ENCODE peak calls at places on chromosomes 3 and 15, in seven cellular contexts. F is choroid plexus epithelial cell; V is prostate gland; C is brain microvascular endothelial cell; K is breast epithelium; B is ovary; H is CD8-positive, alpha-beta T cell. A is an unnamed sample.

GRCh38 chr3:158097571-158098553 is 8.4 kb downstream of the SHOX2 start:
- DNase-seq in K (no peak), F (peak), V (peak), H (peak), B (peak), C (peak), A (peak)

GRCh38 chr15:100725121-100726069 is 123.0 kb downstream of the ASB7 start:
- DNase-seq in V (no peak), H (no peak), C (peak), B (no peak), K (no peak), F (peak), A (peak)

GRCh38 chr15:53918180-53919079 is 59.8 kb upstream of the UNC13C start:
- DNase-seq in H (no peak), C (no peak), V (no peak), B (no peak), F (no peak), K (no peak), A (no peak)

GRCh38 chr3:97230486-97230885 is 416.1 kb downstream of the EPHA6 start:
- DNase-seq in H (no peak), F (no peak), C (no peak), V (no peak), K (no peak), B (no peak), A (no peak)

GRCh38 chr3:55897573-55898224 is 410.6 kb upstream of the WNT5A start:
- DNase-seq in K (no peak), V (no peak), C (no peak), B (no peak), F (peak), H (no peak), A (no peak)

GRCh38 chr3:111668912-111669488 is 73.9 kb upstream of the ZBED2 start:
- DNase-seq in F (peak), K (no peak), H (no peak), V (no peak), B (no peak), C (no peak), A (peak)

GRCh38 chr3:146750196-146750595 is 145.1 kb upstream of the PLSCR5 start:
- DNase-seq in F (peak), H (no peak), K (no peak), B (no peak), C (no peak), V (no peak), A (peak)

GRCh38 chr3:8509961-8510360 is 8.3 kb downstream of the LMCD1 start:
- DNase-seq in B (no peak), F (peak), C (peak), H (no peak), V (no peak), K (no peak), A (peak)

GRCh38 chr3:73254062-73254461 is 192.6 kb downstream of the EBLN2 start:
- DNase-seq in H (no peak), C (no peak), F (no peak), V (no peak), B (no peak), K (no peak), A (no peak)

GRCh38 chr15:37794947-37795346 is 139.5 kb upstream of the TMCO5A start:
- DNase-seq in K (no peak), C (no peak), B (no peak), V (no peak), F (no peak), H (no peak), A (no peak)

GRCh38 chr15:82122754-82123400 is 77.1 kb upstream of the MEX3B start:
- DNase-seq in B (peak), K (no peak), F (peak), V (no peak), H (no peak), C (peak), A (peak)

GRCh38 chr3:145490088-145491055 is 670.6 kb downstream of the PLOD2 start:
- DNase-seq in V (no peak), F (no peak), B (no peak), K (no peak), C (no peak), H (no peak), A (no peak)

GRCh38 chr3:36494461-36495109 is 114.3 kb downstream of the STAC start:
- DNase-seq in F (peak), B (no peak), H (no peak), C (peak), V (no peak), K (no peak), A (peak)

GRCh38 chr3:137012097-137012501 is 54.3 kb downstream of the IL20RB start:
- DNase-seq in K (no peak), V (no peak), H (no peak), C (peak), F (peak), B (no peak), A (peak)

GRCh38 chr15:43896543-43896942 is 69.7 kb downstream of the WDR76 start:
- DNase-seq in C (no peak), H (no peak), K (no peak), B (no peak), F (no peak), V (no peak), A (no peak)

GRCh38 chr15:88257311-88257901 is 867 bp upstream of the NTRK3 start:
- DNase-seq in H (no peak), K (no peak), F (no peak), V (no peak), C (no peak), B (no peak), A (no peak)

GRCh38 chr3:59771760-59772159 is 721.9 kb upstream of the CFAP20DC start:
- DNase-seq in B (no peak), K (no peak), C (peak), V (no peak), F (peak), H (no peak), A (peak)

GRCh38 chr15:89367485-89368451 is 33.1 kb upstream of the POLG start:
- DNase-seq in K (no peak), F (no peak), V (no peak), C (no peak), B (no peak), H (no peak), A (no peak)

GRCh38 chr3:166011771-166012170 is 174.5 kb upstream of the BCHE start:
- DNase-seq in K (no peak), V (no peak), H (no peak), F (no peak), B (no peak), C (no peak), A (no peak)
- H3K4me3 ChIP-seq in K (no peak), V (no peak), H (no peak), F (no peak), B (no peak), C (no peak), A (no peak)

GRCh38 chr3:42732196-42732828 is 29.7 kb upstream of the HHATL start:
- DNase-seq in H (no peak), V (no peak), B (no peak), C (no peak), F (no peak), K (peak), A (no peak)

GRCh38 chr3:42733501-42734262 is 31.1 kb upstream of the HHATL start:
- DNase-seq in K (peak), V (no peak), B (no peak), C (no peak), F (no peak), H (no peak), A (no peak)

GRCh38 chr3:42734263-42734860 is 31.8 kb upstream of the HHATL start:
- DNase-seq in H (no peak), F (no peak), B (no peak), V (no peak), C (no peak), K (peak), A (no peak)

GRCh38 chr3:42731476-42732195 is 29.0 kb upstream of the HHATL start:
- DNase-seq in K (peak), F (no peak), V (no peak), C (no peak), H (no peak), B (no peak), A (no peak)

DNA sequence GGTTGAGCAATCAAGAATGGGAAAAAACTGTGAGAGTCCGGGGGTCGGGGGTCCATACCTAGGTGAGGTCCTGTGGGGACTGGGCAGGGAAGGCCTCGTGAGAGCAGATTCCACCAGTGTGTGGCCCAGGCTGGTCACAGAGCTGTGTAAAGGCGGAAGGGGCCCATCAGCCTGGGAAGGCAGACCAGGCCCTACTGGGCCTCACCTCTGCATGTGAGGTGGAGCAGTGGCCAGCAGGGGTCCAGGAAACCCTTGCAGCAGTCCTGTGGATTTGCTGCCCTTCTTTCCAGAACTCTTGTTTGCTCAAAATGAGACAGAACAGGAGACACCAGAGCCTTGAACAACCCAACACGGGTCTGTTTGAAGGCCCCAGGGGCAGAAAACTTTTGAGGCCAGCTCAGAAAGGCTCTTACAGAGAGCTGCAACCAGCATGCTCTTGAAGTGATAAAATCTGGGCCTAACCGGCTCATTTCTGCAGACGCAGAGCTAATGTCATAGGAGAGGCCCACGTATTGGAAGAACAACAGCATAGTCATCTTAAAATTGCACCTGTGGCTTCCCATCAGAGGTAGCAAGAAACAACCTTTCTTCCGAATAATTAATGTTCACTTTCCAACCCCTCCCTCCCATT is 30.3 kb upstream of the HHATL start:
- DNase-seq in F (peak), H (no peak), B (no peak), C (no peak), K (peak), V (no peak), A (no peak)
- TF ChIP-seq CTCF in F (peak), H (no peak), B (no peak), C (peak), K (no peak), V (no peak), A (peak)

GRCh38 chr3:151135548-151136337 is 50.3 kb downstream of the MED12L start:
- DNase-seq in K (no peak), H (no peak), B (no peak), F (no peak), C (no peak), V (no peak), A (no peak)
- H3K4me3 ChIP-seq in K (no peak), H (no peak), B (no peak), F (no peak), C (no peak), V (no peak), A (no peak)

GRCh38 chr3:133386876-133387275 is 13.0 kb upstream of the BFSP2 start:
- DNase-seq in K (no peak), B (no peak), H (no peak), C (no peak), F (peak), V (no peak), A (no peak)

GRCh38 chr3:133381346-133382109 is 18.3 kb upstream of the BFSP2 start:
- DNase-seq in K (no peak), V (no peak), C (no peak), F (no peak), B (no peak), H (no peak), A (no peak)

GRCh38 chr3:133383175-133383574 is 16.7 kb upstream of the BFSP2 start:
- DNase-seq in K (no peak), B (no peak), V (no peak), H (no peak), C (no peak), F (no peak), A (no peak)

GRCh38 chr3:133387341-133387740 is 12.5 kb upstream of the BFSP2 start:
- DNase-seq in C (no peak), K (no peak), F (peak), B (no peak), H (no peak), V (no peak), A (no peak)

GRCh38 chr3:133384331-133385027 is 15.4 kb upstream of the BFSP2 start:
- DNase-seq in B (peak), H (no peak), F (peak), V (peak), K (peak), C (peak), A (peak)
- TF ChIP-seq CTCF in B (peak), H (no peak), F (peak), V (peak), K (peak), C (peak), A (peak)

DNA sequence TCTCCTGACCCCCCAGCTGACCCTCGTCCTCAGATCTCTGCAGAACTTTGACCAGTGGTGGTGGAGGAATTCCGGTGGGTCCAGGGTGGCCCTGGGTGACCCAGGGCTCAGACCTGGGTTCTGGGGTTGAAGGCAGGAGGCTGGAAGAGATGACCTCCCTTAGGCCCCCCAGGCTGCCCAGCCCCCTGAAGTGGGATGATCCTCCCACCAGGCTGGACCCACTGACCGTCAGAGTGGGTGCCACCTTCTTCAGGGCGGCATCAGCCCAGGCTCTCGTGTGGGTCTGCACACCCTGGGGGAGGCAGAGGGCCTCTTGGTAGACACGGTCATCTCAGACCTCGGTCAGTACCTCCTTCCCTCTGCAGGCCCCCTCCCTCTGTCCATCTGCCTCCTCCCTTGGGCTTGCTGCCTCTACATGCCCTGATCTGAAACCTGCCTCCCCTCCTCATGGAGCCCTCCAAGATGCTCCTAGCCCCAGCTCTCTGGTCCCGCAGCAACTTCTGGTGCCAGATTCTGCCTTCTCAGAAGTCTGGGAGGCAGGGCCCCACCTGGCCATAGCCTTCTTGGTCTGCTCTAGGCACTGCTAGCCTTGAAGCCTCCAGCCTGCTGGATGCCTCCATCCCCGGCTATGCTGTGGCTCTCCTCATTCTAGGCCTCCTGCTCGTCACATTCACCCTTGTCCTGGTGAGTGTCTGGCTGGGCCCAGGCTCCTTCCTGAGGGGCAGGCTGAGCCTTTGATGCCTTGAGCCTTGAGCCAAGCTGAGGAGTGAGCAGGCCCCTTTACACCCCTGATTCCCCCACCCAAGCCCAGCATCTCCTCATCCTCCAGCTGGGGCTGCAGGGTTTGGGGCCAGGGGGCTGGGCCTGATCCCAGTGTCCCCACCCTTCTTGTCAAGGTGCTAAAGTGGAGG is 49.1 kb upstream of the CSPG4 start:
- DNase-seq in V (no peak), C (no peak), F (no peak), H (no peak), B (no peak), K (no peak), A (no peak)
- H3K4me3 ChIP-seq in V (no peak), C (no peak), F (no peak), H (no peak), B (no peak), K (no peak), A (no peak)

GRCh38 chr3:26281284-26281977 is 341.1 kb upstream of the LRRC3B start:
- DNase-seq in B (no peak), C (no peak), H (no peak), F (no peak), K (no peak), V (peak), A (no peak)
- TF ChIP-seq CTCF in B (no peak), C (no peak), H (no peak), F (no peak), K (no peak), V (no peak), A (no peak)

GRCh38 chr3:51966941-51967383 is 292 bp downstream of the PCBP4 start:
- DNase-seq in C (no peak), F (no peak), B (no peak), V (no peak), H (no peak), K (no peak), A (no peak)

GRCh38 chr3:51967384-51968174 is at the start of gene PCBP4:
- DNase-seq in C (no peak), H (no peak), B (peak), K (peak), F (no peak), V (peak), A (peak)

GRCh38 chr3:51964521-51964920 is 2.7 kb downstream of the PCBP4 start:
- DNase-seq in C (no peak), F (no peak), H (no peak), K (no peak), B (no peak), V (no peak), A (no peak)

GRCh38 chr3:51966486-51966885 is 768 bp downstream of the PCBP4 start:
- DNase-seq in C (no peak), K (no peak), V (no peak), H (no peak), F (no peak), B (no peak), A (no peak)

GRCh38 chr3:51966016-51966415 is 1.2 kb downstream of the PCBP4 start:
- DNase-seq in B (no peak), V (no peak), C (no peak), K (no peak), F (no peak), H (no peak), A (no peak)
- H3K4me3 ChIP-seq in B (no peak), V (no peak), C (no peak), K (peak), F (no peak), H (no peak), A (no peak)